ENCODE peak calls at places on chromosomes 3 and 15, in four cellular contexts. Z, X, N and S are unnamed samples.

GRCh38 chr15:98547741-98548166 is 100.6 kb upstream of the IGF1R start:
- DNase-seq in Z (no peak), X (peak; percentile 40), N (no peak), S (no peak)

GRCh38 chr3:194736277-194736895 is 50.7 kb downstream of the FAM43A start:
- DNase-seq in Z (no peak), N (no peak), X (no peak), S (no peak)

GRCh38 chr15:92997821-92998220 is 91.2 kb downstream of the RGMA start:
- DNase-seq in X (no peak), N (no peak), Z (no peak), S (no peak)

GRCh38 chr3:112647122-112647521 is 6.2 kb upstream of the CCDC80 start:
- DNase-seq in Z (no peak), X (peak; percentile 95), N (no peak), S (no peak)

GRCh38 chr3:16305121-16305541 is 40.1 kb downstream of the OXNAD1 start:
- DNase-seq in X (no peak), Z (no peak), N (no peak), S (no peak)

GRCh38 chr3:95923496-95924210 is 890.7 kb upstream of the EPHA6 start:
- DNase-seq in Z (no peak), N (no peak), X (peak; percentile 96), S (no peak)

GRCh38 chr3:2334921-2335320 is 236.3 kb downstream of the CNTN4 start:
- DNase-seq in Z (no peak), X (no peak), N (no peak), S (no peak)

GRCh38 chr15:40892449-40893012 is 1.7 kb upstream of the VPS18 start:
- DNase-seq in Z (no peak), X (no peak), N (no peak), S (no peak)

GRCh38 chr3:187740446-187741399 is 4.5 kb downstream of the BCL6 start:
- DNase-seq in Z (peak; percentile 25), N (peak; percentile 69), X (peak; percentile 78), S (peak; percentile 76)

GRCh38 chr15:34717729-34718128 is 37.1 kb downstream of the GJD2 start:
- DNase-seq in X (no peak), Z (no peak), N (no peak), S (no peak)

GRCh38 chr3:175606650-175607318 is 747.6 kb downstream of the NAALADL2 start:
- DNase-seq in X (no peak), N (no peak), Z (no peak), S (peak; percentile 49)

GRCh38 chr3:38348903-38349302 is 2.3 kb downstream of the XYLB start:
- DNase-seq in Z (no peak), X (peak; percentile 47), N (no peak), S (no peak)

GRCh38 chr15:89315375-89315929 is 19.2 kb downstream of the POLG start:
- DNase-seq in Z (no peak), N (no peak), X (no peak), S (no peak)

GRCh38 chr3:66439666-66440344 is 61.0 kb downstream of the LRIG1 start:
- DNase-seq in X (no peak), N (no peak), Z (no peak), S (peak; percentile 30)

GRCh38 chr3:158728851-158729250 is 3.4 kb downstream of the RARRES1 start:
- DNase-seq in N (no peak), Z (no peak), X (no peak), S (no peak)

GRCh38 chr3:47265008-47265407 is 17.6 kb downstream of the KIF9 start:
- DNase-seq in N (no peak), Z (no peak), X (no peak), S (no peak)

GRCh38 chr15:65631503-65631902 is 9.8 kb downstream of the SLC24A1 start:
- DNase-seq in N (no peak), X (no peak), Z (no peak), S (no peak)